ENCODE peak calls at places on chromosome 19, in nine cellular contexts. I is adrenal gland, Q is A549, V is suprapubic skin, P is ovary, Z is tibial nerve, S is transverse colon, C is right lobe of liver, A is breast epithelium. H is an unnamed sample.

GRCh38 chr19:15101479-15102082 is 5.6 kb upstream of the SYDE1 start:
- DNase-seq in I (no peak), Z (no peak), Q (peak; percentile 48), A (no peak), S (peak; percentile 52), P (no peak), C (no peak), V (no peak), H (no peak)

GRCh38 chr19:900302-901111 is 7.2 kb downstream of the RNU6-9 start:
- DNase-seq in Q (peak; percentile 62), S (no peak), Z (no peak), C (no peak), I (no peak), V (no peak), P (no peak), A (no peak), H (no peak)

GRCh38 chr19:5948697-5949564 is 29.0 kb downstream of the RANBP3 start:
- DNase-seq in Z (no peak), S (no peak), I (no peak), A (no peak), Q (no peak), V (no peak), C (no peak), P (no peak), H (no peak)

GRCh38 chr19:1253514-1254080 is 5.2 kb downstream of the MIDN start:
- DNase-seq in C (no peak), V (peak; percentile 78), A (no peak), I (peak; percentile 66), S (peak; percentile 74), P (no peak), Q (peak; percentile 79), Z (no peak), H (peak; percentile 86)

GRCh38 chr19:5145521-5146511 is 176.9 kb downstream of the KDM4B start:
- DNase-seq in S (no peak), Q (no peak), V (no peak), C (peak; percentile 18), P (peak; percentile 7), Z (no peak), I (no peak), A (no peak), H (peak; percentile 61)

GRCh38 chr19:10309423-10309822 is at the start of gene ZGLP1:
- DNase-seq in Z (no peak), I (no peak), C (no peak), S (no peak), P (no peak), Q (no peak), V (no peak), A (no peak), H (no peak)

GRCh38 chr19:42471554-42472249 is 29.0 kb upstream of the CXCL17 start:
- DNase-seq in V (no peak), C (no peak), Q (no peak), Z (no peak), I (no peak), P (no peak), S (peak; percentile 38), A (peak; percentile 68), H (no peak)

GRCh38 chr19:40370997-40371801 is 18.8 kb downstream of the HIPK4 start:
- DNase-seq in S (no peak), C (no peak), Q (no peak), Z (no peak), V (no peak), P (no peak), A (no peak), I (no peak), H (no peak)

GRCh38 chr19:33301011-33301899 is 1.1 kb downstream of the CEBPA start:
- DNase-seq in A (no peak), S (peak; percentile 27), C (peak; percentile 51), V (peak; percentile 70), I (no peak), Z (no peak), P (no peak), Q (peak; percentile 59), H (peak; percentile 88)

GRCh38 chr19:42115705-42116104 is 16.5 kb downstream of the POU2F2 start:
- DNase-seq in A (no peak), S (no peak), Z (no peak), V (no peak), P (no peak), Q (no peak), I (no peak), C (no peak), H (no peak)

GRCh38 chr19:38376576-38376975 is 2.2 kb downstream of the PSMD8 start:
- DNase-seq in Q (no peak), A (no peak), V (no peak), I (no peak), Z (no peak), S (no peak), P (no peak), C (no peak), H (no peak)

GRCh38 chr19:29724102-29724641 is 9.1 kb upstream of the C19orf12 start:
- DNase-seq in Q (no peak), V (no peak), S (no peak), P (no peak), I (no peak), Z (no peak), C (no peak), A (no peak), H (no peak)

GRCh38 chr19:51146751-51147150 is 4.7 kb downstream of the SIGLEC7 start:
- DNase-seq in Q (no peak), S (no peak), A (no peak), V (no peak), P (no peak), C (no peak), I (no peak), Z (no peak), H (no peak)

GRCh38 chr19:50371914-50372475 is 4.3 kb upstream of the NR1H2 start:
- DNase-seq in P (no peak), I (no peak), S (no peak), V (no peak), Z (no peak), Q (no peak), C (no peak), A (no peak), H (no peak)

GRCh38 chr19:39390460-39390758 is 497 bp downstream of the PAF1 start:
- DNase-seq in Z (no peak), Q (no peak), C (no peak), A (peak; percentile 89), V (peak; percentile 90), I (peak; percentile 81), P (no peak), S (peak; percentile 79), H (no peak)

GRCh38 chr19:38306236-38306635 is 2.2 kb downstream of the C19orf33 start:
- DNase-seq in P (no peak), S (no peak), Z (no peak), A (no peak), V (no peak), I (no peak), C (no peak), Q (no peak), H (no peak)

GRCh38 chr19:34487651-34488051 is 6.1 kb downstream of the WTIP start:
- DNase-seq in Z (no peak), C (no peak), I (no peak), A (no peak), P (no peak), Q (no peak), V (no peak), S (no peak), H (peak; percentile 43)

GRCh38 chr19:1516395-1516753 is 3.6 kb upstream of the ADAMTSL5 start:
- DNase-seq in I (no peak), Z (no peak), V (no peak), S (no peak), A (no peak), Q (peak; percentile 38), C (no peak), P (no peak), H (no peak)

GRCh38 chr19:55172741-55173140 is 6.3 kb upstream of the DNAAF3 start:
- DNase-seq in Q (peak; percentile 46), C (no peak), P (no peak), V (no peak), A (no peak), Z (no peak), S (no peak), I (no peak), H (no peak)
- TF ChIP-seq POLR2A in Q (no peak), C (no peak), P (no peak), V (no peak), A (no peak), Z (no peak), S (no peak), I (no peak), H (no peak)

DNA sequence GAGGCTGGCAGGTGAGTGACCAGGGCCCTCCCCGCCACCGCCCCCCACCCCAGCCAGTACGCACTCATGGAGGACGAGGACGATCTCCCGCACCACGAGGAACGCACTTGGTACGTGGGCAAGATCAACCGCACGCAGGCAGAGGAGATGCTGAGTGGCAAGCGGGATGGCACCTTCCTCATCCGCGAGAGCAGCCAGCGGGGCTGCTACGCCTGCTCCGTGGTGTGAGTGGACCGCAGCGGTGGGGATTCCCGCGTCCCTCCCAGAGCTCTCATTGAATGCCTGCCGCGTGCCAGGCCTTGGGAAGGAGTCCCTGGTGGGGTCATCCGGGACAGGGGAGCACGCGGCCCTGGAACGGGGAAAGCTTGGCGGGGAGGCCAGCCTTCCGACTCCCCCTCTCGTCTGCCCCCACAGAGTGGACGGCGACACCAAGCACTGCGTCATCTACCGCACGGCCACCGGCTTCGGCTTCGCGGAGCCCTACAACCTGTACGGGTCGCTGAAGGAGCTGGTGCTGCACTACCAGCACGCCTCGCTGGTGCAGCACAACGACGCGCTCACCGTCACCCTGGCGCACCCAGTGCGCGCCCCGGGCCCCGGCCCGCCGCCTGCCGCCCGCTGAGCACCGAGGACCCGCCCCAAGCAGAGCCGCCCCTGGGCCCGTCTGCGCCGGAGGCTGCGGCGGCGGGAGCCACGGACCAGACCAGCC is 4.8 kb upstream of the IFI30 start:
- DNase-seq in Q (no peak), V (no peak), P (no peak), A (no peak), C (no peak), Z (no peak), I (peak; percentile 39), S (no peak), H (peak; percentile 87)
- H3K4me1 ChIP-seq in Q (peaks cover 4% of the 10 kb centered on the region), V (peaks cover 20% of the 10 kb centered on the region), P (peaks cover 10% of the 10 kb centered on the region), A (no peaks in the 10 kb centered on the region), C (no peaks in the 10 kb centered on the region), Z (peaks cover 18% of the 10 kb centered on the region), I (peaks cover 22% of the 10 kb centered on the region), S (peaks cover 3% of the 10 kb centered on the region), H (peaks cover 59% of the 10 kb centered on the region)

DNA sequence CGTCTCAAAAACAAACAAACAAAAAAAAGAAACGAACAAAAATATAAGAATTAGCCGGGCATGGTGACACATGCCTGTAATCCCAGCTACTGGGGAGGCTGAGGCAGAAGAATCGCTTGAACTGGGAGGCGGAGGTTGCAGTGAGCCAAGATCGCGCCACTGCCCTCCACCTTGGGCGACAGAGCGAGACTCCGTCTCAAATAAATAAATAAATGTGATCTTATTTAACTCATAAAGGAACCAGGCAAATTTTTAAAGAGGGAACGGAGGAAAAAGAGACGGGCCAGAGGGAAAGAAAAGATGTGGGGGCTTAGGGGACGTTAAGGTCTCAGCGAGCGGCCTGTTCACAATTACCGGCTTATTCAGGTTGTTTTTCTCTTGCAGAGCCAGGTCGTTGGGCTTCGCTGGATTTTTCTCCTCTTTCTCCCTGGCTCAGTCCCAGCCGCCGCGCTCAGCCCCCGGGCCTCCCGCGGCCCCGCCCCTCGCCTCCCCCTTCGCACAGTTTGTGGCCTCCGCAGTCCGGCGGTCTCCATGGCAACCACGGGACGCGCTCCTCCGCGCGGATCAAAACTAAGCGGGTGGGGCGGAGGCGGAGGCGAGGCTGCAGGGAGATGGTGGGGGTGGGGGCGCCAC is 2.8 kb upstream of the CCDC8 start:
- DNase-seq in S (peak; percentile 67), A (peak; percentile 79), P (peak; percentile 97), Z (peak; percentile 58), Q (peak; percentile 85), V (peak; percentile 77), C (peak; percentile 71), I (peak; percentile 97), H (peak; percentile 83)
- H3K4me3 ChIP-seq in S (no peak overlapping the region), A (peak overlapping the region; percentile 65), P (peak overlapping the region; percentile 19), Z (peak overlapping the region; percentile 47), Q (peak overlapping the region; percentile 45), V (peak overlapping the region; percentile 44), C (no peak overlapping the region), I (peak overlapping the region; percentile 39), H (peak overlapping the region; percentile 8)

GRCh38 chr19:3463039-3463958 is 17.0 kb downstream of the SMIM24 start:
- DNase-seq in Q (no peak), P (no peak), V (no peak), C (no peak), I (no peak), Z (no peak), S (no peak), A (no peak), H (no peak)
- TF ChIP-seq POLR2A in Q (no peak), P (no peak), V (no peak), C (no peak), I (no peak), Z (no peak), S (no peak), A (no peak), H (no peak)